ENCODE peak calls at places on chromosome 20, in eight cellular contexts. G, F, B, H, Y, P, V and E are unnamed samples.

GRCh38 chr20:45506927-45507820 is 8.2 kb downstream of the SPINT3 start:
- DNase-seq in G (no peak), F (no peak), B (no peak), H (no peak), Y (no peak), P (no peak), V (no peak), E (peak; percentile 1)

GRCh38 chr20:11850901-11851300 is 66.8 kb upstream of the BTBD3 start:
- DNase-seq in G (no peak), F (no peak), B (no peak), H (no peak), Y (peak; percentile 52), P (no peak), V (peak; percentile 68), E (no peak)

GRCh38 chr20:3238616-3239025 is 369 bp downstream of the SLC4A11 start:
- DNase-seq in G (no peak), F (no peak), B (no peak), H (peak; percentile 56), Y (peak; percentile 60), P (no peak), V (no peak), E (no peak)

GRCh38 chr20:25090492-25091429 is 8.8 kb upstream of the VSX1 start:
- DNase-seq in G (no peak), F (no peak), B (no peak), H (no peak), Y (no peak), P (no peak), V (no peak), E (no peak)

GRCh38 chr20:341682-342081 is 5.2 kb upstream of the NRSN2 start:
- DNase-seq in G (no peak), F (no peak), B (no peak), H (no peak), Y (peak; percentile 70), P (no peak), V (peak; percentile 89), E (peak; percentile 86)

GRCh38 chr20:46772901-46773300 is 63.5 kb downstream of the SLC2A10 start:
- DNase-seq in G (no peak), F (no peak), B (no peak), H (no peak), Y (no peak), P (no peak), V (no peak), E (no peak)

GRCh38 chr20:8545212-8545611 is 413.1 kb downstream of the PLCB1 start:
- DNase-seq in G (no peak), F (no peak), B (no peak), H (no peak), Y (no peak), P (no peak), V (peak; percentile 18), E (peak; percentile 57)

GRCh38 chr20:40763646-40764295 is 74.7 kb upstream of the MAFB start:
- DNase-seq in G (no peak), F (peak; percentile 53), B (no peak), H (no peak), Y (peak; percentile 3), P (no peak), V (no peak), E (no peak)

GRCh38 chr20:46112430-46113020 is 5.6 kb upstream of the CD40 start:
- DNase-seq in G (no peak), F (peak; percentile 56), B (no peak), H (no peak), Y (no peak), P (no peak), V (no peak), E (no peak)

GRCh38 chr20:18443841-18444240 is 23.0 kb downstream of the DZANK1 start:
- DNase-seq in G (no peak), F (peak; percentile 13), B (no peak), H (no peak), Y (no peak), P (no peak), V (peak; percentile 19), E (peak; percentile 8)

GRCh38 chr20:47857142-47857993 is 72.1 kb upstream of the SULF2 start:
- DNase-seq in G (peak; percentile 52), F (no peak), B (no peak), H (no peak), Y (no peak), P (peak; percentile 81), V (no peak), E (peak; percentile 64)

GRCh38 chr20:8215516-8215915 is 83.5 kb downstream of the PLCB1 start:
- DNase-seq in G (no peak), F (no peak), B (no peak), H (no peak), Y (peak; percentile 85), P (peak; percentile 71), V (peak; percentile 83), E (peak; percentile 75)

GRCh38 chr20:40682104-40683045 is 6.7 kb downstream of the MAFB start:
- DNase-seq in G (no peak), F (no peak), B (no peak), H (no peak), Y (peak; percentile 37), P (no peak), V (no peak), E (peak; percentile 37)

GRCh38 chr20:840858-841567 is 7.5 kb downstream of the FAM110A start:
- DNase-seq in G (no peak), F (no peak), B (no peak), H (peak; percentile 73), Y (peak; percentile 30), P (no peak), V (no peak), E (no peak)

GRCh38 chr20:24783631-24784492 is 165.2 kb upstream of the CST7 start:
- DNase-seq in G (no peak), F (no peak), B (no peak), H (peak; percentile 30), Y (no peak), P (peak; percentile 34), V (no peak), E (no peak)

GRCh38 chr20:49283176-49283702 is 5.4 kb upstream of the ZNFX1 start:
- DNase-seq in G (no peak), F (no peak), B (no peak), H (no peak), Y (no peak), P (no peak), V (no peak), E (no peak)
- H3K4me3 ChIP-seq in G (no peak overlapping the region), F (peak overlapping the region; percentile 90), B (no peak overlapping the region), H (no peak overlapping the region), Y (peak overlapping the region; percentile 34), P (no peak overlapping the region), V (no peak overlapping the region), E (peak overlapping the region; percentile 21)

GRCh38 chr20:37615507-37616425 is 78.1 kb upstream of the CTNNBL1 start:
- DNase-seq in G (no peak), F (peak; percentile 53), B (peak; percentile 37), H (no peak), Y (peak; percentile 41), P (no peak), V (no peak), E (peak; percentile 39)
- TF ChIP-seq CTCF in G (peak; percentile 59), F (peak; percentile 64), B (no peak), H (peak; percentile 62), Y (peak; percentile 80), P (peak; percentile 67), V (peak; percentile 23), E (peak; percentile 75)

DNA sequence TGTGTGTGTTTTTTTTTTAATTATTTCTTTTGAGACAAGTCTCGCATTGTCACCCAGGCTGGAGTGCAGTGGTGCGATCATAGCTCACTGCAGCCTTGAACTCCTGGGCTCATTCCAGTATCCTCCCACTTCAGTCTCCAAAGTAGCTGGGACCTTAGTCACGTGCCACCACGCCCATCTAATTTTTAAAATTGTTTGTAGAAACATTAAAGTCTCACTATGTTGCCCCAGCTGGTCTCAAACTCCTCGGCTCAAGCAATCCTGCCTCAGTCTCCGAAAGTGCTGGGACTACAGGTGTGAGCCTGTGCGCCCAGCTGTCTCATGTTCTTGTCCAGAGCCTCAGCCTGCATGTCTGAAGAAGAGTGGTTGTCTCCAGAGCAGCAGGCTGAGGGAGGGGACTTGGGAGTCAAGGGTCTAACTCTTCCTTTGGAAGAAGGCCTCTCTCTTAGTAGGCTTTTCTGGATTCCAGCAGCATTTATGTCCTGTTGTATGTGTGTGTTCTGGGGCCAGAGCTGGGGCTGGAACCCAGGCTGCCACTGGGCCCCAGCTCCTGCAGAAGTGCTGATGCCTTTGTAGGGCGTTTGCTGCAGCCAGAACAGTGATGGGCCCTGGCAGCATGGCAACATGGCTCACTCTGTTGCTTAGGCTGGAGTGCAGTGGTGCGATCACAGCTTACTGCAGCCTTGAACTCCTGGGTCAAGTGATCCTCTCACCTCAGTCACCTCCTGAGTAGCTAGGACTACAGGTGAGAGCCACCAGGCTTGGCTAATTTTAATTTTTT is 5.4 kb downstream of the DNMT3B start:
- DNase-seq in G (no peak), F (no peak), B (no peak), H (no peak), Y (no peak), P (no peak), V (no peak), E (no peak)
- H3K4me3 ChIP-seq in G (no peak overlapping the region), F (no peak overlapping the region), B (no peak overlapping the region), H (no peak overlapping the region), Y (no peak overlapping the region), P (no peak overlapping the region), V (no peak overlapping the region), E (no peak overlapping the region)

DNA sequence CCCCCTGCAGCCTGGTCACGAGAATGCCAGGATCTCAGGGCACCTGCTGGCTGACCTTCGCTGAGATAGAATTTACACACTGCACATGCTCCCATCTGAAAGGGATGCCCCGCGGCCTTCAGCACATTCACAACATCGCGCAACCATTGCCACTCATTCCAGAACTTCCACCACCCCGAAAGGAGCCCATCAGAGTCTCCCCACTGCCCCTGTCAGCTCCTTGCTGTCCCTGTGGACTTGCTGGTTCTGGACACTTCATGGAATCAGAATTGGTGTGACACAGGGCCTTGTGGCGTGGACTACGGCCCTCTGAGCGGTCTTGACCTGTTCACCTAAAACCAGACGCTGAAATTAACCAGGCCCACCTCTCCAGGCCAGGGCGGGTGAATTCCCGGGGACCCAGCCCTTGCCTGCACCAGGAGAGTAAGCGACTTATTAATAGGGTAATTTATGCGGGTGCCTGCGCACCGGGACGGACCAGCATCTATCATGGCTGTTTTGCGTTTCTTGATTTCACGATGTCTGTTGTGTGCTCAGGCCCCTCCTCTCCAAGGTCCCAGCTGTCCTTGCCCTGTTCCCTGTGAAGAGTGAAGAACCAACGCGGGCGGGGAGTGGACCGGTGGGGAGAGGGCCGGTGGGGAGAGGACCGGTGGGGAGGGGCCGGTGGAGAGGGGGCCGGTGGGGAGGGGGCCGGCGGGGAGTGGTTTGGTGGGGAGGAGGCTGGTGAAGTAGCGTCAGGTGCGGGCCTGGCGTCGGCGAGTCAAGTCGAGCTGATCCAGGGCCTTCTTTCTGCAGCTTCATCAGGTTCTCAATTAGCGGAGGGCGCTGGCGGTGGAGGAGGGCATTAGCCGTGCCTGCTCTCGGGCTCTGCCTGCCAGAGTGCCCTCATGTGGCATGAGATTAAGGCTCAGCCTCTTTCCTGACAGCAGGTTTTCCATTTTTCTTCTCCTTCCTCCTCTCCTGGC is 20.9 kb upstream of the BHLHE23 start:
- DNase-seq in G (no peak), F (peak; percentile 76), B (no peak), H (peak; percentile 36), Y (no peak), P (no peak), V (no peak), E (no peak)
- TF ChIP-seq CTCF in G (no peak), F (no peak), B (no peak), H (no peak), Y (no peak), P (no peak), V (no peak), E (no peak)